ENCODE peak calls at places on chromosomes 1 and 21, in eight cellular contexts. One of them, this sample, is unnamed.

GRCh38 chr1:234771642-234772344 is 161.8 kb upstream of the IRF2BP2 start:
- DNase-seq in B cell: no peak
- DNase-seq in tibial nerve: no peak
- DNase-seq in left lung: no peak
- DNase-seq in colonic mucosa: no peak
- DNase-seq in Peyer's patch: no peak
- DNase-seq in brain microvascular endothelial cell: no peak
- DNase-seq in NB4: peak; percentile 69
- DNase-seq in this sample: no peak

GRCh38 chr1:145785481-145785880 is 38.4 kb downstream of the RNF115 start:
- DNase-seq in B cell: no peak
- DNase-seq in tibial nerve: no peak
- DNase-seq in left lung: no peak
- DNase-seq in colonic mucosa: no peak
- DNase-seq in Peyer's patch: no peak
- DNase-seq in brain microvascular endothelial cell: no peak
- DNase-seq in NB4: no peak
- DNase-seq in this sample: no peak

GRCh38 chr1:229689915-229690314 is 63.9 kb downstream of the URB2 start:
- DNase-seq in B cell: no peak
- DNase-seq in tibial nerve: no peak
- DNase-seq in left lung: no peak
- DNase-seq in colonic mucosa: no peak
- DNase-seq in Peyer's patch: no peak
- DNase-seq in brain microvascular endothelial cell: no peak
- DNase-seq in NB4: no peak
- DNase-seq in this sample: no peak

GRCh38 chr1:219071209-219071608 is 102.5 kb upstream of the LYPLAL1 start:
- DNase-seq in B cell: no peak
- DNase-seq in tibial nerve: no peak
- DNase-seq in left lung: peak; percentile 50
- DNase-seq in colonic mucosa: no peak
- DNase-seq in Peyer's patch: no peak
- DNase-seq in brain microvascular endothelial cell: no peak
- DNase-seq in NB4: no peak
- DNase-seq in this sample: no peak

GRCh38 chr1:150512846-150513245 is 2.7 kb upstream of the FALEC start:
- DNase-seq in B cell: no peak
- DNase-seq in tibial nerve: no peak
- DNase-seq in left lung: no peak
- DNase-seq in colonic mucosa: no peak
- DNase-seq in Peyer's patch: no peak
- DNase-seq in brain microvascular endothelial cell: no peak
- DNase-seq in NB4: no peak
- DNase-seq in this sample: no peak

GRCh38 chr1:166032901-166033371 is 133.9 kb downstream of the FAM78B start:
- DNase-seq in B cell: no peak
- DNase-seq in tibial nerve: no peak
- DNase-seq in left lung: no peak
- DNase-seq in colonic mucosa: no peak
- DNase-seq in Peyer's patch: peak; percentile 16
- DNase-seq in brain microvascular endothelial cell: no peak
- DNase-seq in NB4: no peak
- DNase-seq in this sample: no peak

GRCh38 chr1:234987415-234988159 is 141.1 kb downstream of the TOMM20 start:
- DNase-seq in B cell: no peak
- DNase-seq in tibial nerve: peak; percentile 85
- DNase-seq in left lung: no peak
- DNase-seq in colonic mucosa: peak; percentile 57
- DNase-seq in Peyer's patch: no peak
- DNase-seq in brain microvascular endothelial cell: peak; percentile 95
- DNase-seq in NB4: no peak
- DNase-seq in this sample: no peak

GRCh38 chr1:14921057-14921456 is 232.5 kb upstream of the TMEM51 start:
- DNase-seq in B cell: no peak
- DNase-seq in tibial nerve: no peak
- DNase-seq in left lung: no peak
- DNase-seq in colonic mucosa: no peak
- DNase-seq in Peyer's patch: no peak
- DNase-seq in brain microvascular endothelial cell: peak; percentile 81
- DNase-seq in NB4: no peak
- DNase-seq in this sample: no peak

GRCh38 chr1:86258106-86258505 is 101.5 kb upstream of the COL24A1 start:
- DNase-seq in B cell: no peak
- DNase-seq in tibial nerve: no peak
- DNase-seq in left lung: no peak
- DNase-seq in colonic mucosa: no peak
- DNase-seq in Peyer's patch: no peak
- DNase-seq in brain microvascular endothelial cell: peak; percentile 16
- DNase-seq in NB4: no peak
- DNase-seq in this sample: no peak

GRCh38 chr1:9294910-9295636 is 2.4 kb downstream of the SPSB1 start:
- DNase-seq in B cell: no peak
- DNase-seq in tibial nerve: peak; percentile 49
- DNase-seq in left lung: no peak
- DNase-seq in colonic mucosa: peak; percentile 51
- DNase-seq in Peyer's patch: no peak
- DNase-seq in brain microvascular endothelial cell: peak; percentile 45
- DNase-seq in NB4: no peak
- DNase-seq in this sample: no peak

GRCh38 chr1:101291562-101292035 is 54.8 kb downstream of the S1PR1 start:
- DNase-seq in B cell: no peak
- DNase-seq in tibial nerve: peak; percentile 56
- DNase-seq in left lung: no peak
- DNase-seq in colonic mucosa: no peak
- DNase-seq in Peyer's patch: no peak
- DNase-seq in brain microvascular endothelial cell: peak; percentile 85
- DNase-seq in NB4: peak; percentile 85
- DNase-seq in this sample: no peak

GRCh38 chr1:53850082-53850673 is 12.1 kb upstream of the NDC1 start:
- DNase-seq in B cell: no peak
- DNase-seq in tibial nerve: no peak
- DNase-seq in left lung: no peak
- DNase-seq in colonic mucosa: no peak
- DNase-seq in Peyer's patch: no peak
- DNase-seq in brain microvascular endothelial cell: no peak
- DNase-seq in NB4: no peak
- DNase-seq in this sample: no peak

GRCh38 chr1:95396557-95396956 is 162.5 kb downstream of the RWDD3 start:
- DNase-seq in B cell: no peak
- DNase-seq in tibial nerve: no peak
- DNase-seq in left lung: no peak
- DNase-seq in colonic mucosa: no peak
- DNase-seq in Peyer's patch: no peak
- DNase-seq in brain microvascular endothelial cell: no peak
- DNase-seq in NB4: no peak
- DNase-seq in this sample: no peak

GRCh38 chr1:8373547-8374270 is 55.8 kb downstream of the SLC45A1 start:
- DNase-seq in B cell: no peak
- DNase-seq in tibial nerve: peak; percentile 81
- DNase-seq in left lung: peak; percentile 78
- DNase-seq in colonic mucosa: peak; percentile 48
- DNase-seq in Peyer's patch: no peak
- DNase-seq in brain microvascular endothelial cell: peak; percentile 63
- DNase-seq in NB4: no peak
- DNase-seq in this sample: no peak

GRCh38 chr1:59499956-59500569 is 203.2 kb downstream of the FGGY start:
- DNase-seq in B cell: no peak
- DNase-seq in tibial nerve: no peak
- DNase-seq in left lung: no peak
- DNase-seq in colonic mucosa: no peak
- DNase-seq in Peyer's patch: no peak
- DNase-seq in brain microvascular endothelial cell: no peak
- DNase-seq in NB4: no peak
- DNase-seq in this sample: no peak

GRCh38 chr1:181595234-181595633 is 111.9 kb downstream of the CACNA1E start:
- DNase-seq in B cell: no peak
- DNase-seq in tibial nerve: no peak
- DNase-seq in left lung: no peak
- DNase-seq in colonic mucosa: no peak
- DNase-seq in Peyer's patch: no peak
- DNase-seq in brain microvascular endothelial cell: no peak
- DNase-seq in NB4: no peak
- DNase-seq in this sample: no peak

GRCh38 chr1:173163209-173163608 is 43.9 kb downstream of the TNFSF4 start:
- DNase-seq in B cell: no peak
- DNase-seq in tibial nerve: no peak
- DNase-seq in left lung: no peak
- DNase-seq in colonic mucosa: no peak
- DNase-seq in Peyer's patch: no peak
- DNase-seq in brain microvascular endothelial cell: no peak
- DNase-seq in NB4: no peak
- DNase-seq in this sample: no peak

GRCh38 chr1:45246760-45247159 is 40.4 kb upstream of the ZSWIM5 start:
- DNase-seq in B cell: no peak
- DNase-seq in tibial nerve: no peak
- DNase-seq in left lung: no peak
- DNase-seq in colonic mucosa: no peak
- DNase-seq in Peyer's patch: no peak
- DNase-seq in brain microvascular endothelial cell: peak; percentile 78
- DNase-seq in NB4: no peak
- DNase-seq in this sample: no peak

GRCh38 chr1:8879348-8880067 is 1.0 kb upstream of the ENO1 start:
- DNase-seq in B cell: no peak
- DNase-seq in tibial nerve: peak; percentile 54
- DNase-seq in left lung: no peak
- DNase-seq in colonic mucosa: no peak
- DNase-seq in Peyer's patch: peak; percentile 64
- DNase-seq in brain microvascular endothelial cell: no peak
- DNase-seq in NB4: no peak
- DNase-seq in this sample: no peak

GRCh38 chr21:19553930-19554615 is 1150.5 kb upstream of the TMPRSS15 start:
- DNase-seq in B cell: no peak
- DNase-seq in tibial nerve: no peak
- DNase-seq in left lung: no peak
- DNase-seq in colonic mucosa: no peak
- DNase-seq in Peyer's patch: no peak
- DNase-seq in brain microvascular endothelial cell: no peak
- DNase-seq in NB4: no peak
- DNase-seq in this sample: no peak

GRCh38 chr1:94236021-94236491 is 1.3 kb downstream of the ARHGAP29 start:
- DNase-seq in B cell: no peak
- DNase-seq in tibial nerve: no peak
- DNase-seq in left lung: no peak
- DNase-seq in colonic mucosa: no peak
- DNase-seq in Peyer's patch: no peak
- DNase-seq in brain microvascular endothelial cell: no peak
- DNase-seq in NB4: no peak
- DNase-seq in this sample: no peak

GRCh38 chr1:43069481-43070050 is 102.5 kb downstream of the EBNA1BP2 start:
- DNase-seq in B cell: no peak
- DNase-seq in tibial nerve: no peak
- DNase-seq in left lung: no peak
- DNase-seq in colonic mucosa: no peak
- DNase-seq in Peyer's patch: no peak
- DNase-seq in brain microvascular endothelial cell: no peak
- DNase-seq in NB4: no peak
- DNase-seq in this sample: no peak

DNA sequence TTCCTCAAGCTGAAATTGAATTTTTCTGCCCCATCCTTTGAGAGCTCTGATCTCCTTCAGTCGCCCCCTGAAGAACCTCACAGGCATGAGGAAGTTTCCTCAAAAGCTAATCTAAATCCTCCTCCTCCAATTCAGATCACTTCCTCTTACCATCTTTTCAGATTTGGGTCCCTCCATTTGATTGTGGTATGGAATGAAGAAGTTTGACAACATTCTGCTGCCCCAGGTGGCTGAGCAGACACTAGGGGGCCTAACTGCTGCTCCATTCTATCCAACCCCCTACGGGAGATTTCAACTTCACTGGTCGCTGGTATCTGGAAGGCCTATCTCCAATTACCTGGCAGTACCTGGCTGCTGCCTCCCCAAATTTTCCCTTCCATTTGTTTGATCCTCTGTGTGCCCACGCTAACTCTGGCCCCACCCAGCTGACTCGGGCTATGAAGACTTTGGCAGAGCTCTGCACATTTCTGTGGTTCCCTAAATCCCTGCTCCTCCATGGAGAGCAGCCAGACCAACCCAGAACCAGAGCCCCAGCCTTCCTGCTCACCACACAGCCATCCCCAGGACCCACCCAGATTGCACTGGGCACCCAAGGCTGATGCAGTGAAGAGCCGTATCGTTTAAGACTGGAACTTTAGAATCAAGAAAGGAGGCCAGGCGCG is 7.8 kb downstream of the IRF6 start:
- DNase-seq in B cell: no peak
- DNase-seq in tibial nerve: no peak
- DNase-seq in left lung: no peak
- DNase-seq in colonic mucosa: no peak
- DNase-seq in Peyer's patch: no peak
- DNase-seq in brain microvascular endothelial cell: no peak
- DNase-seq in NB4: peak; percentile 37
- DNase-seq in this sample: no peak
- TF ChIP-seq CTCF in B cell: no peak
- TF ChIP-seq CTCF in tibial nerve: no peak
- TF ChIP-seq CTCF in left lung: no peak
- TF ChIP-seq CTCF in colonic mucosa: no peak
- TF ChIP-seq CTCF in Peyer's patch: no peak
- TF ChIP-seq CTCF in brain microvascular endothelial cell: peak; percentile 53
- TF ChIP-seq CTCF in NB4: no peak
- TF ChIP-seq CTCF in this sample: no peak

GRCh38 chr1:162230096-162230495 is 146.6 kb downstream of the SPATA46 start:
- DNase-seq in B cell: no peak
- DNase-seq in tibial nerve: no peak
- DNase-seq in left lung: no peak
- DNase-seq in colonic mucosa: no peak
- DNase-seq in Peyer's patch: no peak
- DNase-seq in brain microvascular endothelial cell: peak; percentile 15
- DNase-seq in NB4: no peak
- DNase-seq in this sample: no peak
- TF ChIP-seq CTCF in B cell: no peak
- TF ChIP-seq CTCF in tibial nerve: no peak
- TF ChIP-seq CTCF in left lung: no peak
- TF ChIP-seq CTCF in colonic mucosa: peak; percentile 24
- TF ChIP-seq CTCF in Peyer's patch: no peak
- TF ChIP-seq CTCF in brain microvascular endothelial cell: peak; percentile 54
- TF ChIP-seq CTCF in NB4: no peak
- TF ChIP-seq CTCF in this sample: no peak

DNA sequence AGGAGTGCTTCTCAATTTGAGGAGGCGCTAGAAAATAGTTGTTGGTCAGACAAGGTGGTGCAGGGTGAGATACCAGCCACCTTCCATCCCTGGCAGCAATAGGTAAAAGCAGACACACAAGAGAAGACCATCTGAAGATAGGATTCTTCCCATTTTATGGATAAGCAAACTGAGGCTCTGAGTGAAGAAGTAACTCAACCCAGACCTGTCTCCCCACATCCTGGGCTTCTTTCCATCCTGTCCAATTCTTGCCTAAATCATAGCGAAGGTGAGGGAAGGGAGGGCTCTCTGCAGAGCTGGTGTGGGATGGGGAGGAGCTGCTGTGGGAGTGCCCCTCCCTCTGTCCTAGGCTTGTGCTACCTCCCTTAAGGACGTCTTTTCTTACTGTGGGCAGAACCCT is 11.3 kb upstream of the KDF1 start:
- DNase-seq in B cell: no peak
- DNase-seq in tibial nerve: no peak
- DNase-seq in left lung: no peak
- DNase-seq in colonic mucosa: no peak
- DNase-seq in Peyer's patch: no peak
- DNase-seq in brain microvascular endothelial cell: no peak
- DNase-seq in NB4: no peak
- DNase-seq in this sample: no peak
- TF ChIP-seq CTCF in B cell: no peak
- TF ChIP-seq CTCF in tibial nerve: no peak
- TF ChIP-seq CTCF in left lung: no peak
- TF ChIP-seq CTCF in colonic mucosa: no peak
- TF ChIP-seq CTCF in Peyer's patch: no peak
- TF ChIP-seq CTCF in brain microvascular endothelial cell: no peak
- TF ChIP-seq CTCF in NB4: no peak
- TF ChIP-seq CTCF in this sample: no peak

GRCh38 chr1:2331200-2331544 is 60.2 kb downstream of the MORN1 start:
- DNase-seq in B cell: no peak
- DNase-seq in tibial nerve: no peak
- DNase-seq in left lung: no peak
- DNase-seq in colonic mucosa: no peak
- DNase-seq in Peyer's patch: no peak
- DNase-seq in brain microvascular endothelial cell: no peak
- DNase-seq in NB4: no peak
- DNase-seq in this sample: no peak
- TF ChIP-seq CTCF in B cell: no peak
- TF ChIP-seq CTCF in tibial nerve: no peak
- TF ChIP-seq CTCF in left lung: no peak
- TF ChIP-seq CTCF in colonic mucosa: no peak
- TF ChIP-seq CTCF in Peyer's patch: no peak
- TF ChIP-seq CTCF in brain microvascular endothelial cell: no peak
- TF ChIP-seq CTCF in NB4: no peak
- TF ChIP-seq CTCF in this sample: no peak

This sample was measured in mesothelial cell of epicardium.